ENCODE peak calls at places on chromosome 19, in four cellular contexts. B is HepG2, Z is K562, O is GM12878. M is an unnamed sample.

GRCh38 chr19:18456974-18457373 is 19.0 kb upstream of the ISYNA1 start:
- DNase-seq in B (no peak), Z (no peak), O (no peak), M (no peak)

GRCh38 chr19:14774373-14774772 is 4.0 kb downstream of the ADGRE2 start:
- DNase-seq in B (no peak), Z (no peak), O (no peak), M (no peak)

GRCh38 chr19:48987323-48987722 is 5.8 kb downstream of the GYS1 start:
- DNase-seq in B (no peak), Z (no peak), O (no peak), M (no peak)

GRCh38 chr19:33052352-33052972 is 12.2 kb downstream of the RHPN2 start:
- DNase-seq in B (peak), Z (no peak), O (no peak), M (no peak)

GRCh38 chr19:17213334-17213733 is 1.8 kb upstream of the USE1 start:
- DNase-seq in B (no peak), Z (no peak), O (no peak), M (no peak)

GRCh38 chr19:2166741-2167738 is 3.3 kb downstream of the DOT1L start:
- DNase-seq in B (peak), Z (no peak), O (no peak), M (no peak)

GRCh38 chr19:50772408-50773311 is 2.4 kb downstream of the GPR32 start:
- DNase-seq in B (no peak), Z (peak), O (no peak), M (no peak)

GRCh38 chr19:10074153-10074552 is 12.0 kb upstream of the SHFL start:
- DNase-seq in B (peak), Z (peak), O (no peak), M (no peak)

GRCh38 chr19:35340431-35340830 is 7.3 kb upstream of the FFAR1 start:
- DNase-seq in B (no peak), Z (no peak), O (no peak), M (no peak)

GRCh38 chr19:16042533-16043085 is 33.7 kb upstream of the TPM4 start:
- DNase-seq in B (no peak), Z (no peak), O (no peak), M (no peak)

GRCh38 chr19:30155529-30156200 is 213.6 kb downstream of the URI1 start:
- DNase-seq in B (no peak), Z (no peak), O (no peak), M (no peak)

GRCh38 chr19:6429419-6430221 is 3.9 kb downstream of the SLC25A41 start:
- DNase-seq in B (no peak), Z (peak), O (no peak), M (no peak)

GRCh38 chr19:5351731-5352228 is 11.2 kb upstream of the PTPRS start:
- DNase-seq in B (no peak), Z (no peak), O (no peak), M (no peak)

GRCh38 chr19:30434797-30435594 is 62.8 kb downstream of the ZNF536 start:
- DNase-seq in B (no peak), Z (no peak), O (no peak), M (no peak)

GRCh38 chr19:16801599-16801998 is 27.6 kb upstream of the SIN3B start:
- DNase-seq in B (no peak), Z (peak), O (no peak), M (no peak)

GRCh38 chr19:33430674-33431277 is 57.3 kb downstream of the CEBPG start:
- DNase-seq in B (peak), Z (peak), O (no peak), M (peak)

GRCh38 chr19:4379383-4380253 is 20.7 kb downstream of the SH3GL1 start:
- DNase-seq in B (no peak), Z (no peak), O (peak), M (no peak)

GRCh38 chr19:17113127-17113785 is 37.7 kb downstream of the MYO9B start:
- DNase-seq in B (no peak), Z (no peak), O (no peak), M (no peak)

GRCh38 chr19:3521104-3521445 is 15.0 kb downstream of the FZR1 start:
- DNase-seq in B (no peak), Z (peak), O (no peak), M (no peak)

GRCh38 chr19:35344511-35345031 is 3.1 kb upstream of the FFAR1 start:
- DNase-seq in B (no peak), Z (no peak), O (no peak), M (no peak)

GRCh38 chr19:16184665-16185122 is 516 bp upstream of the FAM32A start:
- DNase-seq in B (no peak), Z (no peak), O (no peak), M (no peak)

GRCh38 chr19:42568006-42568405 is 26.7 kb downstream of the CEACAM8 start:
- DNase-seq in B (no peak), Z (no peak), O (no peak), M (no peak)

GRCh38 chr19:54430306-54431254 is 15.3 kb downstream of the TTYH1 start:
- DNase-seq in B (no peak), Z (peak), O (no peak), M (peak)

GRCh38 chr19:1245468-1245867 is 2.9 kb upstream of the MIDN start:
- DNase-seq in B (no peak), Z (no peak), O (no peak), M (no peak)

GRCh38 chr19:31160346-31160926 is 188.8 kb downstream of the TSHZ3 start:
- DNase-seq in B (no peak), Z (no peak), O (no peak), M (no peak)

GRCh38 chr19:30178721-30179402 is 193.3 kb upstream of the ZNF536 start:
- DNase-seq in B (no peak), Z (no peak), O (no peak), M (no peak)

GRCh38 chr19:30649934-30650614 is 277.9 kb downstream of the ZNF536 start:
- DNase-seq in B (peak), Z (peak), O (peak), M (peak)

GRCh38 chr19:51703655-51704515 is 10.8 kb downstream of the SPACA6 start:
- DNase-seq in B (peak), Z (peak), O (peak), M (peak)

GRCh38 chr19:49067554-49067953 is 2.9 kb upstream of the NTF4 start:
- DNase-seq in B (no peak), Z (no peak), O (no peak), M (no peak)

GRCh38 chr19:2026770-2027169 is 11.3 kb upstream of the BTBD2 start:
- DNase-seq in B (no peak), Z (no peak), O (no peak), M (no peak)

GRCh38 chr19:41735071-41735623 is 20.2 kb upstream of the CEACAM6 start:
- DNase-seq in B (no peak), Z (no peak), O (no peak), M (no peak)

GRCh38 chr19:1168877-1169791 is 4.9 kb downstream of the SBNO2 start:
- DNase-seq in B (peak), Z (no peak), O (no peak), M (peak)

GRCh38 chr19:489418-490196 is 6.7 kb upstream of the MADCAM1 start:
- DNase-seq in B (peak), Z (no peak), O (no peak), M (peak)

GRCh38 chr19:12840091-12841079 is 2.1 kb downstream of the MAST1 start:
- DNase-seq in B (no peak), Z (peak), O (no peak), M (peak)

GRCh38 chr19:45767881-45768643 is 990 bp downstream of the SIX5 start:
- DNase-seq in B (peak), Z (peak), O (no peak), M (peak)
- TF ChIP-seq CTCF in B (peak), Z (no peak), O (no peak), M (no peak)

DNA sequence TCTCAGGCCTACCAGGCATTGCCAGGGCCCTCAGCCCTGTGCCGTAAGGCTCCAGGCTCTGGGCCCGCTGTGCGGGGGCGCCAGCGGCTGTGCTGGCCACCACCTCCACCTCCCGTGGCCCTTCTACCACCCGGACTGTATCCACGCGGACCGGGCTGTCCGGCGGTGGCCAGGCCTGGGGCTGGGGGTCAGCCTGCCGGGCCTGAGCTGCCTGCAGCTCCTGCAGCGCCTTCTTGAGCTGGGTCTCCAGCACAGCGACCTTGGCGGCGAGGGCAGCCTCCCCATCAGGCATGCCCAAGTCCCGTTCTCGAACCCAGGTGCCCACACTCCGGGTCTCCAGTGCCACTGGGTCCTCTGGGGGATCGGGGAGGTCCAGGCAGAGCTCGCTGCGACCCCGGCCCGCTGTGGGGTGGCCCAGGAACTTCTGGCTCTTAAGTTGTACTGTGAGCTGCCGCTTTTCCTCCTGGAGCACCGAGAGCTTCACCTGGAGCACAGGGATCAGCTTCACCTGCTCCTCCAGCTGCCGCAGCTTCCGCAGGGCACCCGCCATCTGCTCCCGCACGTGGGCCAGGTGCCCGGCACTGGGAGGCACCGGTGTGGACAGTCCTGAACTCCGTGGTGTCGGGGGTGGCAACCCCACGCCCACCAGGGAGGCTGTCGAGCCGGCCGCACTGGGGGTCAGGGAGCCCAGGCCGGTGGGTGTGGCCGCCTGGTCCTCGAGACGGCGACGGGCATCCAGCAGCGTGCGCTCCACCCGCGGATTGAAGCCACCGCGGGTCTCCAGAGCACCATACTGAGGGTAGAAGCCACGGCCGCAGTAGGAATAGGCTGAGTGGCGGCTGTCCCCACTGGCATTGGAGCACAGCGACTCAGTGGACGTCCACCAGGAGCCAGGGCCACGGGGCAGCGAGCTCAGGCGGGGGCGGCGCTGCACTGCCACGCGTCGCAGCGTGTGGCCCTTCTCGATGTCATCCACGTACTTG is 4.1 kb downstream of the KANK2 start:
- DNase-seq in B (no peak), Z (no peak), O (no peak), M (no peak)
- TF ChIP-seq TCF7 in B (no peak), Z (no peak), O (no peak), M (no peak)

GRCh38 chr19:39506944-39507714 is 7.8 kb upstream of the SELENOV start:
- DNase-seq in B (peak), Z (peak), O (no peak), M (peak)
- TF ChIP-seq ETV6 in B (no peak), Z (no peak), O (no peak), M (peak)

GRCh38 chr19:36573020-36573947 is at the start of gene ZNF529:
- DNase-seq in B (peak), Z (peak), O (peak), M (peak)
- TF ChIP-seq CTCF in B (peak), Z (no peak), O (no peak), M (no peak)

GRCh38 chr19:7986321-7987083 is 18.9 kb downstream of the ELAVL1 start:
- DNase-seq in B (no peak), Z (no peak), O (no peak), M (no peak)
- TF ChIP-seq TCF7 in B (no peak), Z (no peak), O (no peak), M (no peak)

GRCh38 chr19:46731007-46731501 is 14.1 kb upstream of the PRKD2 start:
- DNase-seq in B (no peak), Z (peak), O (no peak), M (no peak)
- TF ChIP-seq ETV6 in B (no peak), Z (no peak), O (no peak), M (no peak)

DNA sequence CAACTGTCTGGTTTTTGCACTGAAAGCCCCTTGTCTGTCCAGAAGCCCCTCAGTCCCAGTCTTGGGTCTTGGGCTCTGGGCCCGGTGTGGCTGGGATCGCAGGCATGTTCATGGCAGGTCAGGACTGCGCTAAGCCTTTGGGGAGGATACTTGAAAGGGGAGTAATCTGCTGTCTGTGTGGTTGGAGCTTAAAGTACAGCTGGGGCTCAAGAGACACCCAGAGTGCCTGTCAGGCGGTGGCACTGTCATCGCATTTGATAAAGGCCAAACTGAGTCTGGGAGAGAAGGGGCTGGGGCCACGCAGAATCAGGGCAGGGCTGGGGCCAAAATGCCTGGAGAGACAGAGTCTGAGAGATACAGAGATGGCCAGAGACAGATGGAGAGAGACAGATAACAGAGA is 4.2 kb upstream of the CILP2 start:
- DNase-seq in B (no peak), Z (no peak), O (no peak), M (no peak)
- TF ChIP-seq CTCF in B (no peak), Z (no peak), O (no peak), M (no peak)